ENCODE peak calls at places on chromosomes 2 and 18, in eight cellular contexts. T, J, P, U, X, S, W and G are unnamed samples.

GRCh38 chr2:43065871-43066270 is 160.5 kb downstream of the ZFP36L2 start:
- DNase-seq in T (no peak), J (no peak), P (no peak), U (no peak), X (no peak), S (no peak), W (no peak), G (no peak)

GRCh38 chr2:112577756-112578155 is 6.7 kb upstream of the CHCHD5 start:
- DNase-seq in T (peak), J (no peak), P (no peak), U (no peak), X (peak), S (no peak), W (peak), G (no peak)

GRCh38 chr18:33870059-33870458 is 292.0 kb downstream of the ASXL3 start:
- DNase-seq in T (peak), J (no peak), P (no peak), U (peak), X (no peak), S (no peak), W (peak), G (no peak)

GRCh38 chr2:35081001-35081628 is 1274.5 kb upstream of the CRIM1 start:
- DNase-seq in T (peak), J (no peak), P (no peak), U (peak), X (no peak), S (peak), W (peak), G (no peak)

GRCh38 chr18:71899707-71900483 is 644.2 kb downstream of the CBLN2 start:
- DNase-seq in T (no peak), J (no peak), P (no peak), U (no peak), X (no peak), S (no peak), W (no peak), G (no peak)

GRCh38 chr2:72494392-72494791 is 331.4 kb downstream of the EXOC6B start:
- DNase-seq in T (peak), J (no peak), P (no peak), U (no peak), X (no peak), S (no peak), W (no peak), G (no peak)

GRCh38 chr2:99141110-99142108 is at the start of gene C2orf15:
- DNase-seq in T (peak), J (peak), P (peak), U (peak), X (peak), S (peak), W (peak), G (peak)

GRCh38 chr2:23480991-23481797 is 96.2 kb downstream of the KLHL29 start:
- DNase-seq in T (peak), J (peak), P (peak), U (peak), X (peak), S (peak), W (peak), G (peak)

GRCh38 chr2:217045725-217046475 is 186.0 kb upstream of the TNP1 start:
- DNase-seq in T (peak), J (no peak), P (no peak), U (peak), X (no peak), S (no peak), W (peak), G (no peak)

GRCh38 chr18:45974088-45974536 is 7.0 kb upstream of the EPG5 start:
- DNase-seq in T (peak), J (peak), P (peak), U (no peak), X (peak), S (no peak), W (peak), G (peak)

GRCh38 chr2:216810399-216811160 is 49.3 kb downstream of the TNP1 start:
- DNase-seq in T (no peak), J (no peak), P (no peak), U (no peak), X (no peak), S (no peak), W (no peak), G (peak)

GRCh38 chr18:54360406-54360805 is 2.7 kb downstream of the C18orf54 start:
- DNase-seq in T (peak), J (no peak), P (no peak), U (no peak), X (no peak), S (no peak), W (peak), G (no peak)

GRCh38 chr2:30807249-30807648 is at the start of gene CAPN13:
- DNase-seq in T (no peak), J (no peak), P (no peak), U (no peak), X (no peak), S (no peak), W (no peak), G (peak)

GRCh38 chr18:67599277-67599676 is 82.8 kb upstream of the DSEL start:
- DNase-seq in T (peak), J (peak), P (peak), U (peak), X (peak), S (no peak), W (peak), G (no peak)

GRCh38 chr18:4813708-4814107 is 358.6 kb upstream of the DLGAP1 start:
- DNase-seq in T (no peak), J (no peak), P (no peak), U (no peak), X (no peak), S (no peak), W (no peak), G (no peak)

GRCh38 chr2:171323971-171324528 is 109.7 kb downstream of the METTL8 start:
- DNase-seq in T (no peak), J (no peak), P (no peak), U (no peak), X (no peak), S (no peak), W (no peak), G (no peak)

GRCh38 chr2:173254659-173255058 is 100.0 kb upstream of the CDCA7 start:
- DNase-seq in T (no peak), J (no peak), P (no peak), U (no peak), X (no peak), S (no peak), W (no peak), G (no peak)

GRCh38 chr2:110107092-110108079 is 8.2 kb downstream of the MALL start:
- DNase-seq in T (no peak), J (no peak), P (no peak), U (no peak), X (no peak), S (no peak), W (no peak), G (no peak)

GRCh38 chr2:233051241-233052149 is 8.6 kb upstream of the INPP5D start:
- DNase-seq in T (peak), J (no peak), P (no peak), U (no peak), X (peak), S (no peak), W (peak), G (peak)

GRCh38 chr2:127157651-127158460 is 50.9 kb upstream of the BIN1 start:
- DNase-seq in T (no peak), J (no peak), P (no peak), U (no peak), X (no peak), S (no peak), W (peak), G (peak)

GRCh38 chr2:10028988-10029874 is 14.1 kb upstream of the KLF11 start:
- DNase-seq in T (peak), J (no peak), P (no peak), U (no peak), X (no peak), S (no peak), W (peak), G (peak)

GRCh38 chr2:61165946-61166345 is 4.0 kb downstream of the C2orf74 start:
- DNase-seq in T (no peak), J (no peak), P (no peak), U (no peak), X (no peak), S (no peak), W (no peak), G (no peak)

GRCh38 chr18:30328839-30329238 is 713.7 kb downstream of the DSC3 start:
- DNase-seq in T (peak), J (no peak), P (no peak), U (no peak), X (no peak), S (no peak), W (no peak), G (no peak)

GRCh38 chr2:158099716-158100115 is 2.0 kb upstream of the UPP2 start:
- DNase-seq in T (peak), J (no peak), P (no peak), U (no peak), X (peak), S (no peak), W (peak), G (no peak)

GRCh38 chr18:63241739-63242138 is 77.8 kb downstream of the BCL2 start:
- DNase-seq in T (no peak), J (no peak), P (no peak), U (no peak), X (no peak), S (no peak), W (no peak), G (no peak)

DNA sequence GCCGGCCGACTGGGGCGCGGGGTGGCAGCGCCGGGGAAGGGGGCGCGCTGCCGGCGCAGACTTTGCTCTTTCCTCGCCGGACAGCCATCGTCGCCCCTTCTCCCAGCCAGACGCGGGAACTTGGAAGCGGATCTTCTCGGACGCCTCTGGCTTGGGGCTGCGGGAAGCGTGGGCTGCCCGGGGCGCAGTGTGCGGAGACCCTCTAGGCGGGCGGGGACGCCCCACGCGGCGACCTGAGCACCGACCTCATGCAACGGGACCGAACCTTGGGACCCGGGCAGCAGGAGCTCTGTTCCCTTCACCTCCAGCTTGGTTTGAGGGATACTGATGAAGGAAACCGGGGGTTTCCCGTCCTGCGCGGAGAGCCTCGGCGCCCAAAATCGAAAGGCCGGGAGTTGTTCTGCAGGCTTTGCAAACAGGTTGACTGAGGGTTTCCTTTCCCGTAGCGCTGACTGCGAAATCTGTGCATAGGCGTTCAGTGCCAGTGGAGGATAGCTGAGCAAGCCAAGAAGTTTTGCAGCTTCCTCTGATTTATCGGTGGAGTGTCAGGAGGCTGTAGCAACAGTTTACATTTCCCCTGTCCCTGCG is 485 bp downstream of the THSD7B start:
- DNase-seq in T (no peak), J (no peak), P (no peak), U (no peak), X (no peak), S (no peak), W (no peak), G (peak)
- H3K4me3 ChIP-seq in T (no peak), J (no peak), P (no peak), U (peak), X (no peak), S (no peak), W (no peak), G (peak)

GRCh38 chr2:181660181-181660580 is 3.3 kb upstream of the CERKL start:
- DNase-seq in T (no peak), J (no peak), P (no peak), U (no peak), X (no peak), S (no peak), W (no peak), G (no peak)

GRCh38 chr2:181656450-181657261 is at the start of gene CERKL:
- DNase-seq in T (peak), J (no peak), P (no peak), U (no peak), X (no peak), S (no peak), W (no peak), G (peak)

GRCh38 chr2:181655519-181655918 is 1.4 kb downstream of the CERKL start:
- DNase-seq in T (peak), J (no peak), P (no peak), U (no peak), X (no peak), S (no peak), W (peak), G (no peak)

GRCh38 chr2:181658444-181658843 is 1.5 kb upstream of the CERKL start:
- DNase-seq in T (no peak), J (no peak), P (no peak), U (no peak), X (no peak), S (no peak), W (no peak), G (no peak)

DNA sequence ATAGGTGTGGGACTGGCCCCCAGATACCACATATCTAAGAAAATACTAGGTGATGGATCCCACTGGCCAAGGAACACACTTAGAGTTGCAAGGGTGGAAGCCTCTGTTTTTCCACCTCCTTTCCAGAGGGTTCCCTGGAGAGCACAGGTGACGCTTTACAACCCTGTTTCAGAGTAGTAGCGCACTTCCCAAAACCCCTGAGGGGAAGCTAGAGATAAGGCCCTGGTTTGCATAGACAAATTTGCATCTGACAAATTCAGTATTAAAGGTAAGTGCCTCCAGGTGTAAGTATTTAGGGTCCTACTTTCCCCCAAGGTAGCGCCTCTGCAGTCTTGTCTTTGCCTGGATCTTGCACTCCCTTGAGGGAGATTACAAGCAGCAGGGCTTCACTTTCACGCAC is 474 bp upstream of the CERKL start:
- DNase-seq in T (no peak), J (no peak), P (no peak), U (no peak), X (no peak), S (no peak), W (no peak), G (peak)
- H3K4me3 ChIP-seq in T (peak), J (peak), P (no peak), U (peak), X (peak), S (peak), W (no peak), G (peak)

DNA sequence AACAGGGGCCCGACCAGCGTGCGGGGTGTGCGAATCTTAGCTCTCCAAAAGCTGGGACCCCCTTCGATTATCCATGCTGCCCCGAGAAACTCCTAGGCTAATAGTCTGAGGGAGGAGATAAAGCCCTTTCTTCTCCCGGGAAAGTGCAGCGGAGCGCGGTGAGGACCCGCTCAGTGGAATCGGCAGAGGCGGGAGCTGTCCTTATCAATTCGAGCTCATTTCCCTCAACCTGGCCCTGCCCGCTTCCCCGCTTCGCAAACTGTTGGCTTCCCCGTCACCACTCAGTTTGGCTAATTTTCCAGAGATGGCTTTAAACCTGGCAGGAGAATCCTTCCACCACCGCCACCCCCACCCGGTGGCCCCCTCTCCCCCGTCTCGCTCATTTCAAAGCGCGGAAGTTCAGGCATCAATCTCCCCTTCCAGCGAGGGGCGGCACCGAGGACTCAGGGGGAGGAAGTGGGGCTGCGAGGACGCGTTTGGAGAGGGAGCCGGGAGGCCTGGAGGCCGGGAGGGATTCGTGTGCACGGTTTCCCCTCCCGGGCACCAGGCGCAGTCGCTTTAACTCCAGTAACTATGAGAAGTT is 1.6 kb downstream of the KLHL14 start:
- DNase-seq in T (no peak), J (no peak), P (no peak), U (no peak), X (no peak), S (no peak), W (peak), G (peak)
- H3K4me3 ChIP-seq in T (peak), J (no peak), P (no peak), U (peak), X (peak), S (peak), W (peak), G (peak)

GRCh38 chr2:240437861-240438809 is 2.7 kb downstream of the GPC1 start:
- DNase-seq in T (peak), J (no peak), P (no peak), U (no peak), X (peak), S (peak), W (peak), G (peak)
- H3K4me3 ChIP-seq in T (peak), J (peak), P (peak), U (peak), X (peak), S (no peak), W (peak), G (no peak)

GRCh38 chr2:68441994-68442322 is 25.1 kb downstream of the FBXO48 start:
- DNase-seq in T (no peak), J (no peak), P (no peak), U (no peak), X (no peak), S (no peak), W (no peak), G (no peak)
- H3K4me3 ChIP-seq in T (no peak), J (no peak), P (no peak), U (no peak), X (no peak), S (no peak), W (no peak), G (no peak)

GRCh38 chr2:3451926-3452671 is 67.2 kb downstream of the ADI1 start:
- DNase-seq in T (peak), J (no peak), P (no peak), U (no peak), X (no peak), S (no peak), W (peak), G (peak)

GRCh38 chr2:3449106-3449505 is 69.6 kb downstream of the TRAPPC12 start:
- DNase-seq in T (peak), J (no peak), P (no peak), U (no peak), X (peak), S (no peak), W (peak), G (no peak)

GRCh38 chr2:3447789-3448317 is 68.4 kb downstream of the TRAPPC12 start:
- DNase-seq in T (no peak), J (no peak), P (no peak), U (no peak), X (no peak), S (no peak), W (peak), G (no peak)

GRCh38 chr2:3449936-3450335 is 69.4 kb downstream of the ADI1 start:
- DNase-seq in T (no peak), J (no peak), P (no peak), U (no peak), X (no peak), S (no peak), W (no peak), G (no peak)

GRCh38 chr2:3450385-3451031 is 68.8 kb downstream of the ADI1 start:
- DNase-seq in T (no peak), J (no peak), P (no peak), U (no peak), X (no peak), S (no peak), W (peak), G (no peak)
- H3K4me3 ChIP-seq in T (no peak), J (no peak), P (no peak), U (no peak), X (no peak), S (no peak), W (no peak), G (no peak)

DNA sequence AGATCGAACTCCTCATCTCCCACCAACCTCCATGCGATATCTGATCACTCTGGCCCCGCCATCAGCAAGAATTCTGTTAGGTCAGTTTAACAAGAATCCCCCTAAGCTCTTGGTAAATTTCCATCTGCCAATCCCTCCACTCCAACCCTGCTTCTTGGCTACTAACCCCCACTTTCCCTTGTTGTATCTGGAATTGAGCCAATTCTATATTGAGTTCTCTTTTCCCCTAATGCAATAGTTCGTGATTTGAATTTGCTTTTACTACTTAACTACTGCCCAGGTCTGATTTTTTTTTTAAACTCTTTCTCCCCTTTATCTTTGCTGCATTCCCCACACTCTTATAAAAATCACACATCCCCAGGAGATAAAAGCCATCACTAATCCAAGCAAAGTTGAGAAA is 159.3 kb upstream of the STK17B start:
- DNase-seq in T (no peak), J (no peak), P (no peak), U (no peak), X (no peak), S (no peak), W (no peak), G (no peak)
- H3K4me3 ChIP-seq in T (no peak), J (no peak), P (no peak), U (no peak), X (no peak), S (no peak), W (no peak), G (no peak)